ENCODE peak calls at places on chromosome 7, in seven cellular contexts. One of them, this sample, is unnamed.

GRCh38 chr7:156219307-156220077 is 407.2 kb upstream of the SHH start:
- DNase-seq in Calu3: no peak
- DNase-seq in endothelial cell: no peak
- DNase-seq in pancreas: no peak
- DNase-seq in neural crest cell: no peak
- DNase-seq in stimulated activated CD4-positive, alpha-beta T cell treated with anti-CD3 and anti-CD28 coated beads, Interleukin-2, amount 100 ng/mL, for 48 hours: no peak
- DNase-seq in activated CD4-positive, alpha-beta T cell treated with anti-CD3 and anti-CD28 coated beads, Interleukin-2, amount 50 U/mL, for 1 hour: no peak
- DNase-seq in this sample: no peak

GRCh38 chr7:83410989-83411591 is 237.8 kb downstream of the SEMA3E start:
- DNase-seq in Calu3: peak
- DNase-seq in pancreas: no peak
- DNase-seq in activated CD4-positive, alpha-beta T cell treated with anti-CD3 and anti-CD28 coated beads, Interleukin-2, amount 50 U/mL, for 1 hour: no peak
- DNase-seq in stimulated activated CD4-positive, alpha-beta T cell treated with anti-CD3 and anti-CD28 coated beads, Interleukin-2, amount 100 ng/mL, for 48 hours: no peak
- DNase-seq in neural crest cell: peak
- DNase-seq in endothelial cell: no peak
- DNase-seq in this sample: peak

GRCh38 chr7:69889338-69890080 is 291.2 kb downstream of the AUTS2 start:
- DNase-seq in activated CD4-positive, alpha-beta T cell treated with anti-CD3 and anti-CD28 coated beads, Interleukin-2, amount 50 U/mL, for 1 hour: no peak
- DNase-seq in Calu3: no peak
- DNase-seq in endothelial cell: no peak
- DNase-seq in stimulated activated CD4-positive, alpha-beta T cell treated with anti-CD3 and anti-CD28 coated beads, Interleukin-2, amount 100 ng/mL, for 48 hours: no peak
- DNase-seq in neural crest cell: no peak
- DNase-seq in pancreas: no peak
- DNase-seq in this sample: no peak

GRCh38 chr7:27166475-27167169 is 1.3 kb upstream of the HOXA9 start:
- DNase-seq in neural crest cell: no peak
- DNase-seq in stimulated activated CD4-positive, alpha-beta T cell treated with anti-CD3 and anti-CD28 coated beads, Interleukin-2, amount 100 ng/mL, for 48 hours: no peak
- DNase-seq in activated CD4-positive, alpha-beta T cell treated with anti-CD3 and anti-CD28 coated beads, Interleukin-2, amount 50 U/mL, for 1 hour: no peak
- DNase-seq in pancreas: peak
- DNase-seq in endothelial cell: no peak
- DNase-seq in Calu3: no peak
- DNase-seq in this sample: no peak

GRCh38 chr7:4655311-4655710 is 26.8 kb upstream of the FOXK1 start:
- DNase-seq in neural crest cell: no peak
- DNase-seq in endothelial cell: no peak
- DNase-seq in Calu3: no peak
- DNase-seq in stimulated activated CD4-positive, alpha-beta T cell treated with anti-CD3 and anti-CD28 coated beads, Interleukin-2, amount 100 ng/mL, for 48 hours: no peak
- DNase-seq in pancreas: no peak
- DNase-seq in activated CD4-positive, alpha-beta T cell treated with anti-CD3 and anti-CD28 coated beads, Interleukin-2, amount 50 U/mL, for 1 hour: no peak
- DNase-seq in this sample: no peak

GRCh38 chr7:2803755-2804154 is 40.4 kb downstream of the GNA12 start:
- DNase-seq in activated CD4-positive, alpha-beta T cell treated with anti-CD3 and anti-CD28 coated beads, Interleukin-2, amount 50 U/mL, for 1 hour: no peak
- DNase-seq in Calu3: no peak
- DNase-seq in endothelial cell: no peak
- DNase-seq in stimulated activated CD4-positive, alpha-beta T cell treated with anti-CD3 and anti-CD28 coated beads, Interleukin-2, amount 100 ng/mL, for 48 hours: no peak
- DNase-seq in neural crest cell: no peak
- DNase-seq in pancreas: no peak
- DNase-seq in this sample: no peak

GRCh38 chr7:134462337-134462925 is 3.5 kb upstream of the AKR1B1 start:
- DNase-seq in pancreas: no peak
- DNase-seq in activated CD4-positive, alpha-beta T cell treated with anti-CD3 and anti-CD28 coated beads, Interleukin-2, amount 50 U/mL, for 1 hour: no peak
- DNase-seq in stimulated activated CD4-positive, alpha-beta T cell treated with anti-CD3 and anti-CD28 coated beads, Interleukin-2, amount 100 ng/mL, for 48 hours: no peak
- DNase-seq in neural crest cell: no peak
- DNase-seq in endothelial cell: no peak
- DNase-seq in Calu3: peak
- DNase-seq in this sample: no peak

GRCh38 chr7:80133361-80134104 is 1.1 kb upstream of the GNAI1 start:
- DNase-seq in neural crest cell: no peak
- DNase-seq in activated CD4-positive, alpha-beta T cell treated with anti-CD3 and anti-CD28 coated beads, Interleukin-2, amount 50 U/mL, for 1 hour: no peak
- DNase-seq in Calu3: peak
- DNase-seq in endothelial cell: peak
- DNase-seq in stimulated activated CD4-positive, alpha-beta T cell treated with anti-CD3 and anti-CD28 coated beads, Interleukin-2, amount 100 ng/mL, for 48 hours: no peak
- DNase-seq in pancreas: no peak
- DNase-seq in this sample: no peak

GRCh38 chr7:79723833-79724608 is 270.6 kb upstream of the MAGI2 start:
- DNase-seq in stimulated activated CD4-positive, alpha-beta T cell treated with anti-CD3 and anti-CD28 coated beads, Interleukin-2, amount 100 ng/mL, for 48 hours: no peak
- DNase-seq in endothelial cell: no peak
- DNase-seq in pancreas: no peak
- DNase-seq in neural crest cell: no peak
- DNase-seq in Calu3: no peak
- DNase-seq in activated CD4-positive, alpha-beta T cell treated with anti-CD3 and anti-CD28 coated beads, Interleukin-2, amount 50 U/mL, for 1 hour: no peak
- DNase-seq in this sample: no peak

GRCh38 chr7:110007316-110007910 is 1083.5 kb upstream of the LRRN3 start:
- DNase-seq in Calu3: no peak
- DNase-seq in stimulated activated CD4-positive, alpha-beta T cell treated with anti-CD3 and anti-CD28 coated beads, Interleukin-2, amount 100 ng/mL, for 48 hours: no peak
- DNase-seq in pancreas: no peak
- DNase-seq in activated CD4-positive, alpha-beta T cell treated with anti-CD3 and anti-CD28 coated beads, Interleukin-2, amount 50 U/mL, for 1 hour: no peak
- DNase-seq in endothelial cell: no peak
- DNase-seq in neural crest cell: no peak
- DNase-seq in this sample: no peak

GRCh38 chr7:110693348-110693747 is 397.6 kb upstream of the LRRN3 start:
- DNase-seq in stimulated activated CD4-positive, alpha-beta T cell treated with anti-CD3 and anti-CD28 coated beads, Interleukin-2, amount 100 ng/mL, for 48 hours: no peak
- DNase-seq in activated CD4-positive, alpha-beta T cell treated with anti-CD3 and anti-CD28 coated beads, Interleukin-2, amount 50 U/mL, for 1 hour: no peak
- DNase-seq in Calu3: no peak
- DNase-seq in endothelial cell: no peak
- DNase-seq in neural crest cell: no peak
- DNase-seq in pancreas: no peak
- DNase-seq in this sample: no peak

GRCh38 chr7:41326616-41327015 is 376.3 kb downstream of the INHBA start:
- DNase-seq in activated CD4-positive, alpha-beta T cell treated with anti-CD3 and anti-CD28 coated beads, Interleukin-2, amount 50 U/mL, for 1 hour: no peak
- DNase-seq in Calu3: no peak
- DNase-seq in stimulated activated CD4-positive, alpha-beta T cell treated with anti-CD3 and anti-CD28 coated beads, Interleukin-2, amount 100 ng/mL, for 48 hours: no peak
- DNase-seq in pancreas: no peak
- DNase-seq in neural crest cell: no peak
- DNase-seq in endothelial cell: no peak
- DNase-seq in this sample: no peak

GRCh38 chr7:127705461-127705959 is 53.5 kb downstream of the SND1 start:
- DNase-seq in activated CD4-positive, alpha-beta T cell treated with anti-CD3 and anti-CD28 coated beads, Interleukin-2, amount 50 U/mL, for 1 hour: no peak
- DNase-seq in neural crest cell: no peak
- DNase-seq in pancreas: no peak
- DNase-seq in endothelial cell: no peak
- DNase-seq in Calu3: no peak
- DNase-seq in stimulated activated CD4-positive, alpha-beta T cell treated with anti-CD3 and anti-CD28 coated beads, Interleukin-2, amount 100 ng/mL, for 48 hours: no peak
- DNase-seq in this sample: no peak

GRCh38 chr7:66877577-66878300 is 43.3 kb upstream of the TMEM248 start:
- DNase-seq in stimulated activated CD4-positive, alpha-beta T cell treated with anti-CD3 and anti-CD28 coated beads, Interleukin-2, amount 100 ng/mL, for 48 hours: no peak
- DNase-seq in activated CD4-positive, alpha-beta T cell treated with anti-CD3 and anti-CD28 coated beads, Interleukin-2, amount 50 U/mL, for 1 hour: no peak
- DNase-seq in pancreas: no peak
- DNase-seq in Calu3: no peak
- DNase-seq in neural crest cell: no peak
- DNase-seq in endothelial cell: no peak
- DNase-seq in this sample: no peak

GRCh38 chr7:98119257-98119918 is 12.7 kb downstream of the LMTK2 start:
- DNase-seq in pancreas: no peak
- DNase-seq in endothelial cell: no peak
- DNase-seq in activated CD4-positive, alpha-beta T cell treated with anti-CD3 and anti-CD28 coated beads, Interleukin-2, amount 50 U/mL, for 1 hour: no peak
- DNase-seq in stimulated activated CD4-positive, alpha-beta T cell treated with anti-CD3 and anti-CD28 coated beads, Interleukin-2, amount 100 ng/mL, for 48 hours: no peak
- DNase-seq in neural crest cell: no peak
- DNase-seq in Calu3: peak
- DNase-seq in this sample: no peak

GRCh38 chr7:55105952-55106351 is 87.1 kb downstream of the EGFR start:
- DNase-seq in activated CD4-positive, alpha-beta T cell treated with anti-CD3 and anti-CD28 coated beads, Interleukin-2, amount 50 U/mL, for 1 hour: no peak
- DNase-seq in stimulated activated CD4-positive, alpha-beta T cell treated with anti-CD3 and anti-CD28 coated beads, Interleukin-2, amount 100 ng/mL, for 48 hours: no peak
- DNase-seq in neural crest cell: no peak
- DNase-seq in Calu3: no peak
- DNase-seq in endothelial cell: no peak
- DNase-seq in pancreas: no peak
- DNase-seq in this sample: no peak

GRCh38 chr7:43619213-43620012 is 36.5 kb downstream of the STK17A start:
- DNase-seq in neural crest cell: no peak
- DNase-seq in endothelial cell: no peak
- DNase-seq in pancreas: no peak
- DNase-seq in stimulated activated CD4-positive, alpha-beta T cell treated with anti-CD3 and anti-CD28 coated beads, Interleukin-2, amount 100 ng/mL, for 48 hours: no peak
- DNase-seq in Calu3: no peak
- DNase-seq in activated CD4-positive, alpha-beta T cell treated with anti-CD3 and anti-CD28 coated beads, Interleukin-2, amount 50 U/mL, for 1 hour: no peak
- DNase-seq in this sample: no peak

GRCh38 chr7:46853451-46853850 is 728.5 kb downstream of the TNS3 start:
- DNase-seq in endothelial cell: no peak
- DNase-seq in pancreas: no peak
- DNase-seq in activated CD4-positive, alpha-beta T cell treated with anti-CD3 and anti-CD28 coated beads, Interleukin-2, amount 50 U/mL, for 1 hour: no peak
- DNase-seq in Calu3: no peak
- DNase-seq in stimulated activated CD4-positive, alpha-beta T cell treated with anti-CD3 and anti-CD28 coated beads, Interleukin-2, amount 100 ng/mL, for 48 hours: no peak
- DNase-seq in neural crest cell: no peak
- DNase-seq in this sample: no peak

GRCh38 chr7:128934361-128935352 is 3.1 kb upstream of the IRF5 start:
- DNase-seq in Calu3: no peak
- DNase-seq in stimulated activated CD4-positive, alpha-beta T cell treated with anti-CD3 and anti-CD28 coated beads, Interleukin-2, amount 100 ng/mL, for 48 hours: no peak
- DNase-seq in pancreas: no peak
- DNase-seq in endothelial cell: no peak
- DNase-seq in neural crest cell: no peak
- DNase-seq in activated CD4-positive, alpha-beta T cell treated with anti-CD3 and anti-CD28 coated beads, Interleukin-2, amount 50 U/mL, for 1 hour: no peak
- DNase-seq in this sample: no peak

GRCh38 chr7:137146552-137146961 is 197.0 kb downstream of the PTN start:
- DNase-seq in neural crest cell: no peak
- DNase-seq in activated CD4-positive, alpha-beta T cell treated with anti-CD3 and anti-CD28 coated beads, Interleukin-2, amount 50 U/mL, for 1 hour: no peak
- DNase-seq in stimulated activated CD4-positive, alpha-beta T cell treated with anti-CD3 and anti-CD28 coated beads, Interleukin-2, amount 100 ng/mL, for 48 hours: no peak
- DNase-seq in pancreas: no peak
- DNase-seq in Calu3: no peak
- DNase-seq in endothelial cell: no peak
- DNase-seq in this sample: peak

GRCh38 chr7:4692055-4692454 is 10.0 kb downstream of the FOXK1 start:
- DNase-seq in pancreas: no peak
- DNase-seq in Calu3: no peak
- DNase-seq in activated CD4-positive, alpha-beta T cell treated with anti-CD3 and anti-CD28 coated beads, Interleukin-2, amount 50 U/mL, for 1 hour: no peak
- DNase-seq in endothelial cell: no peak
- DNase-seq in neural crest cell: no peak
- DNase-seq in stimulated activated CD4-positive, alpha-beta T cell treated with anti-CD3 and anti-CD28 coated beads, Interleukin-2, amount 100 ng/mL, for 48 hours: no peak
- DNase-seq in this sample: no peak

GRCh38 chr7:50721160-50721559 is 61.5 kb downstream of the GRB10 start:
- DNase-seq in activated CD4-positive, alpha-beta T cell treated with anti-CD3 and anti-CD28 coated beads, Interleukin-2, amount 50 U/mL, for 1 hour: no peak
- DNase-seq in pancreas: no peak
- DNase-seq in endothelial cell: no peak
- DNase-seq in stimulated activated CD4-positive, alpha-beta T cell treated with anti-CD3 and anti-CD28 coated beads, Interleukin-2, amount 100 ng/mL, for 48 hours: no peak
- DNase-seq in neural crest cell: no peak
- DNase-seq in Calu3: no peak
- DNase-seq in this sample: no peak

GRCh38 chr7:18177815-18178660 is 150.4 kb upstream of the PRPS1L1 start:
- DNase-seq in endothelial cell: no peak
- DNase-seq in stimulated activated CD4-positive, alpha-beta T cell treated with anti-CD3 and anti-CD28 coated beads, Interleukin-2, amount 100 ng/mL, for 48 hours: no peak
- DNase-seq in neural crest cell: no peak
- DNase-seq in Calu3: peak
- DNase-seq in pancreas: no peak
- DNase-seq in activated CD4-positive, alpha-beta T cell treated with anti-CD3 and anti-CD28 coated beads, Interleukin-2, amount 50 U/mL, for 1 hour: no peak
- DNase-seq in this sample: peak

GRCh38 chr7:46146454-46147255 is 225.6 kb upstream of the IGFBP3 start:
- DNase-seq in Calu3: no peak
- DNase-seq in activated CD4-positive, alpha-beta T cell treated with anti-CD3 and anti-CD28 coated beads, Interleukin-2, amount 50 U/mL, for 1 hour: no peak
- DNase-seq in neural crest cell: no peak
- DNase-seq in endothelial cell: no peak
- DNase-seq in pancreas: no peak
- DNase-seq in stimulated activated CD4-positive, alpha-beta T cell treated with anti-CD3 and anti-CD28 coated beads, Interleukin-2, amount 100 ng/mL, for 48 hours: no peak
- DNase-seq in this sample: no peak

GRCh38 chr7:41579961-41580935 is 122.6 kb downstream of the INHBA start:
- DNase-seq in stimulated activated CD4-positive, alpha-beta T cell treated with anti-CD3 and anti-CD28 coated beads, Interleukin-2, amount 100 ng/mL, for 48 hours: no peak
- DNase-seq in endothelial cell: no peak
- DNase-seq in neural crest cell: no peak
- DNase-seq in activated CD4-positive, alpha-beta T cell treated with anti-CD3 and anti-CD28 coated beads, Interleukin-2, amount 50 U/mL, for 1 hour: no peak
- DNase-seq in Calu3: no peak
- DNase-seq in pancreas: no peak
- DNase-seq in this sample: no peak

GRCh38 chr7:27154901-27155815 is 1.3 kb downstream of the HOXA7 start:
- DNase-seq in pancreas: peak
- DNase-seq in neural crest cell: no peak
- DNase-seq in activated CD4-positive, alpha-beta T cell treated with anti-CD3 and anti-CD28 coated beads, Interleukin-2, amount 50 U/mL, for 1 hour: no peak
- DNase-seq in Calu3: no peak
- DNase-seq in endothelial cell: no peak
- DNase-seq in stimulated activated CD4-positive, alpha-beta T cell treated with anti-CD3 and anti-CD28 coated beads, Interleukin-2, amount 100 ng/mL, for 48 hours: no peak
- DNase-seq in this sample: no peak

GRCh38 chr7:55365103-55365679 is at the start of gene LANCL2:
- DNase-seq in activated CD4-positive, alpha-beta T cell treated with anti-CD3 and anti-CD28 coated beads, Interleukin-2, amount 50 U/mL, for 1 hour: peak
- DNase-seq in neural crest cell: no peak
- DNase-seq in Calu3: no peak
- DNase-seq in endothelial cell: no peak
- DNase-seq in pancreas: no peak
- DNase-seq in stimulated activated CD4-positive, alpha-beta T cell treated with anti-CD3 and anti-CD28 coated beads, Interleukin-2, amount 100 ng/mL, for 48 hours: peak
- DNase-seq in this sample: peak

GRCh38 chr7:30887464-30887872 is 24.2 kb upstream of the AQP1 start:
- DNase-seq in pancreas: peak
- DNase-seq in stimulated activated CD4-positive, alpha-beta T cell treated with anti-CD3 and anti-CD28 coated beads, Interleukin-2, amount 100 ng/mL, for 48 hours: no peak
- DNase-seq in endothelial cell: no peak
- DNase-seq in neural crest cell: no peak
- DNase-seq in Calu3: no peak
- DNase-seq in activated CD4-positive, alpha-beta T cell treated with anti-CD3 and anti-CD28 coated beads, Interleukin-2, amount 50 U/mL, for 1 hour: no peak
- DNase-seq in this sample: no peak

GRCh38 chr7:117715784-117716445 is 157.3 kb downstream of the CTTNBP2 start:
- DNase-seq in activated CD4-positive, alpha-beta T cell treated with anti-CD3 and anti-CD28 coated beads, Interleukin-2, amount 50 U/mL, for 1 hour: no peak
- DNase-seq in endothelial cell: peak
- DNase-seq in pancreas: no peak
- DNase-seq in stimulated activated CD4-positive, alpha-beta T cell treated with anti-CD3 and anti-CD28 coated beads, Interleukin-2, amount 100 ng/mL, for 48 hours: no peak
- DNase-seq in neural crest cell: peak
- DNase-seq in Calu3: peak
- DNase-seq in this sample: peak

GRCh38 chr7:97317575-97317974 is 200.1 kb downstream of the SDHAF3 start:
- DNase-seq in pancreas: no peak
- DNase-seq in endothelial cell: no peak
- DNase-seq in neural crest cell: no peak
- DNase-seq in activated CD4-positive, alpha-beta T cell treated with anti-CD3 and anti-CD28 coated beads, Interleukin-2, amount 50 U/mL, for 1 hour: no peak
- DNase-seq in Calu3: no peak
- DNase-seq in stimulated activated CD4-positive, alpha-beta T cell treated with anti-CD3 and anti-CD28 coated beads, Interleukin-2, amount 100 ng/mL, for 48 hours: no peak
- DNase-seq in this sample: no peak

GRCh38 chr7:27262121-27262520 is 19.5 kb downstream of the EVX1 start:
- DNase-seq in pancreas: no peak
- DNase-seq in Calu3: no peak
- DNase-seq in endothelial cell: no peak
- DNase-seq in activated CD4-positive, alpha-beta T cell treated with anti-CD3 and anti-CD28 coated beads, Interleukin-2, amount 50 U/mL, for 1 hour: no peak
- DNase-seq in neural crest cell: no peak
- DNase-seq in stimulated activated CD4-positive, alpha-beta T cell treated with anti-CD3 and anti-CD28 coated beads, Interleukin-2, amount 100 ng/mL, for 48 hours: no peak
- DNase-seq in this sample: no peak

GRCh38 chr7:142939226-142939910 is at the start of gene LLCFC1:
- DNase-seq in activated CD4-positive, alpha-beta T cell treated with anti-CD3 and anti-CD28 coated beads, Interleukin-2, amount 50 U/mL, for 1 hour: no peak
- DNase-seq in endothelial cell: no peak
- DNase-seq in neural crest cell: no peak
- DNase-seq in stimulated activated CD4-positive, alpha-beta T cell treated with anti-CD3 and anti-CD28 coated beads, Interleukin-2, amount 100 ng/mL, for 48 hours: no peak
- DNase-seq in pancreas: no peak
- DNase-seq in Calu3: peak
- DNase-seq in this sample: no peak

GRCh38 chr7:561631-562393 is 42.2 kb upstream of the PDGFA start:
- DNase-seq in activated CD4-positive, alpha-beta T cell treated with anti-CD3 and anti-CD28 coated beads, Interleukin-2, amount 50 U/mL, for 1 hour: no peak
- DNase-seq in Calu3: no peak
- DNase-seq in endothelial cell: no peak
- DNase-seq in pancreas: peak
- DNase-seq in stimulated activated CD4-positive, alpha-beta T cell treated with anti-CD3 and anti-CD28 coated beads, Interleukin-2, amount 100 ng/mL, for 48 hours: no peak
- DNase-seq in neural crest cell: no peak
- DNase-seq in this sample: no peak

This sample was measured in COLO829.